ENCODE peak calls at places on chromosomes 6 and 20, in five cellular contexts. R, P, J, L and G are unnamed samples. For H3K36me3, the result is how much of the 10 kb centered on the place peaks cover.

GRCh38 chr6:20931093-20931492 is 396.8 kb downstream of the CDKAL1 start:
- DNase-seq in R (no peak), P (no peak), J (no peak), L (no peak), G (no peak)

GRCh38 chr6:127641905-127642304 is 64.9 kb downstream of the C6orf58 start:
- DNase-seq in R (no peak), P (no peak), J (no peak), L (peak), G (peak)

GRCh38 chr20:7214081-7214740 is 446.7 kb downstream of the BMP2 start:
- DNase-seq in R (no peak), P (no peak), J (no peak), L (no peak), G (no peak)

GRCh38 chr20:33681728-33682353 is 4.3 kb downstream of the E2F1 start:
- DNase-seq in R (no peak), P (no peak), J (no peak), L (no peak), G (no peak)

GRCh38 chr6:103895136-103895535 is 964.6 kb downstream of the HACE1 start:
- DNase-seq in R (no peak), P (no peak), J (no peak), L (no peak), G (no peak)

GRCh38 chr20:50338479-50339195 is 148.0 kb downstream of the CEBPB start:
- DNase-seq in R (no peak), P (no peak), J (no peak), L (no peak), G (no peak)

GRCh38 chr20:24746351-24746685 is 202.8 kb upstream of the CST7 start:
- DNase-seq in R (no peak), P (no peak), J (no peak), L (no peak), G (no peak)

GRCh38 chr6:78808356-78808891 is 58.9 kb upstream of the IRAK1BP1 start:
- DNase-seq in R (no peak), P (no peak), J (no peak), L (no peak), G (no peak)

GRCh38 chr6:112007254-112007653 is 46.6 kb upstream of the CCN6 start:
- DNase-seq in R (no peak), P (no peak), J (no peak), L (no peak), G (no peak)

GRCh38 chr6:167141667-167142432 is 15.9 kb downstream of the GPR31 start:
- DNase-seq in R (no peak), P (peak), J (peak), L (no peak), G (peak)

GRCh38 chr6:110874880-110875547 is 429 bp downstream of the AMD1 start:
- DNase-seq in R (peak), P (no peak), J (peak), L (no peak), G (peak)

GRCh38 chr6:37569999-37570776 is 70.5 kb upstream of the CCDC167 start:
- DNase-seq in R (no peak), P (no peak), J (no peak), L (no peak), G (peak)

GRCh38 chr6:21914121-21914973 is 320.8 kb downstream of the SOX4 start:
- DNase-seq in R (peak), P (peak), J (peak), L (peak), G (no peak)

GRCh38 chr6:48423640-48424365 is 312.8 kb upstream of the PTCHD4 start:
- DNase-seq in R (no peak), P (no peak), J (no peak), L (peak), G (no peak)

GRCh38 chr6:63352587-63353281 is 33.0 kb upstream of the LGSN start:
- DNase-seq in R (no peak), P (peak), J (no peak), L (peak), G (peak)

GRCh38 chr20:63707558-63708300 is at the start of the genes ARFRP1 and ZGPAT:
- DNase-seq in R (peak), P (peak), J (peak), L (peak), G (peak)

GRCh38 chr6:1551236-1551635 is 58.5 kb upstream of the FOXC1 start:
- DNase-seq in R (no peak), P (no peak), J (no peak), L (no peak), G (no peak)

GRCh38 chr6:157825243-157825904 is 2.3 kb downstream of the SNX9 start:
- DNase-seq in R (no peak), P (no peak), J (no peak), L (no peak), G (no peak)

GRCh38 chr20:45592574-45593189 is 13.6 kb upstream of the WFDC8 start:
- DNase-seq in R (no peak), P (no peak), J (no peak), L (peak), G (peak)

GRCh38 chr20:63861981-63862901 is 943 bp downstream of the ABHD16B start:
- DNase-seq in R (no peak), P (no peak), J (no peak), L (no peak), G (no peak)

GRCh38 chr6:138580801-138581200 is 81.5 kb upstream of the NHSL1 start:
- DNase-seq in R (no peak), P (no peak), J (no peak), L (no peak), G (no peak)

GRCh38 chr6:168197636-168198301 is 118.8 kb upstream of the FRMD1 start:
- DNase-seq in R (peak), P (no peak), J (no peak), L (no peak), G (no peak)

GRCh38 chr6:116012966-116013365 is 47.7 kb downstream of the FRK start:
- DNase-seq in R (no peak), P (no peak), J (no peak), L (no peak), G (no peak)

GRCh38 chr6:38387994-38388393 is 251.7 kb downstream of the BTBD9 start:
- DNase-seq in R (no peak), P (peak), J (no peak), L (no peak), G (no peak)

GRCh38 chr6:21740719-21741118 is 147.2 kb downstream of the SOX4 start:
- DNase-seq in R (no peak), P (no peak), J (no peak), L (peak), G (no peak)

GRCh38 chr6:127342296-127342945 is 988 bp downstream of the ECHDC1 start:
- DNase-seq in R (no peak), P (no peak), J (no peak), L (peak), G (peak)

GRCh38 chr20:58810879-58811250 is 39.8 kb downstream of the GNAS-AS1 start:
- DNase-seq in R (no peak), P (no peak), J (no peak), L (no peak), G (no peak)

GRCh38 chr20:43379239-43379917 is 78.3 kb upstream of the SRSF6 start:
- DNase-seq in R (no peak), P (no peak), J (no peak), L (peak), G (no peak)

GRCh38 chr6:25012657-25013056 is 76.9 kb upstream of the RIPOR2 start:
- DNase-seq in R (no peak), P (no peak), J (no peak), L (peak), G (no peak)

GRCh38 chr20:32571566-32571965 is 13.6 kb downstream of the NOL4L start:
- DNase-seq in R (no peak), P (no peak), J (no peak), L (no peak), G (no peak)

GRCh38 chr6:83221886-83222479 is 28.8 kb downstream of the RWDD2A start:
- DNase-seq in R (no peak), P (no peak), J (no peak), L (no peak), G (no peak)

GRCh38 chr20:60718743-60719142 is 533.3 kb upstream of the CDH4 start:
- DNase-seq in R (no peak), P (no peak), J (no peak), L (no peak), G (peak)

GRCh38 chr6:4021862-4022715 is 56.8 kb downstream of the FAM217A start:
- DNase-seq in R (no peak), P (no peak), J (no peak), L (no peak), G (no peak)

GRCh38 chr6:87875781-87876180 is 171.9 kb upstream of the SPACA1 start:
- DNase-seq in R (no peak), P (no peak), J (no peak), L (no peak), G (no peak)

GRCh38 chr6:113858605-113859348 is 1.6 kb downstream of the MARCKS start:
- DNase-seq in R (peak), P (peak), J (peak), L (peak), G (peak)
- H3K27ac ChIP-seq in R (peak), P (peak), J (peak), L (peak), G (peak)

GRCh38 chr6:32169211-32169610 is 4.8 kb downstream of the EGFL8 start:
- DNase-seq in R (no peak), P (no peak), J (no peak), L (no peak), G (no peak)

GRCh38 chr6:32167761-32168262 is 3.4 kb downstream of the EGFL8 start:
- DNase-seq in R (no peak), P (no peak), J (no peak), L (no peak), G (peak)

GRCh38 chr6:32168807-32169206 is 4.4 kb downstream of the EGFL8 start:
- DNase-seq in R (no peak), P (no peak), J (no peak), L (no peak), G (no peak)

GRCh38 chr6:32167154-32167760 is 2.9 kb downstream of the EGFL8 start:
- DNase-seq in R (no peak), P (no peak), J (no peak), L (no peak), G (no peak)

DNA sequence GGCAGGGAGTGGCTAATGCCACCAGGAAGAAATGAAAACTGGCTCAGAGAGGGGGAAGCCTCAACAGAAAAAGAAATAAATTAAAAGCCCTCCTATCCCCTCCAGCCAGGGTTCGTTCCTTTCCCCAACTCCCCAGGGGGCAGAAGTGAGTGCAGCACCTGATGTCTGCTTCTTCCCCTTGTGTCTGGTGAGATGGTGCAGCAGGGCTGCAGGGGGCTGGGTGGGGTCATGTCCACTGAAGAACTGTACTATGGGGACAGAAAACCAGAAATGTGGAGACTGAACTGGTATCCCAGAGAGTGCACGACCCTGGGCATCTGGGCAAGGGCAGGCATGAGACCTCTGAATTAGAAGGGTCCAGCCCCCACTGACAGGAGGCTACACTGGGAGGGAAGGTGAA is 4.0 kb downstream of the EGFL8 start:
- DNase-seq in R (no peak), P (no peak), J (no peak), L (no peak), G (no peak)
- H3K36me3 ChIP-seq in R (under half), P (under half), J (under half), L (under half), G (half or more)

GRCh38 chr6:41757268-41757667 is 10.1 kb upstream of the PGC start:
- DNase-seq in R (no peak), P (no peak), J (no peak), L (no peak), G (peak)
- TF ChIP-seq CTCF in R (no peak), P (no peak), J (no peak), L (no peak), G (no peak)

GRCh38 chr6:42278131-42278853 is 60.6 kb upstream of the MRPS10 start:
- DNase-seq in R (no peak), P (no peak), J (no peak), L (no peak), G (no peak)
- H3K27ac ChIP-seq in R (no peak), P (no peak), J (no peak), L (no peak), G (no peak)

GRCh38 chr6:14798996-14799588 is 446.8 kb upstream of the JARID2 start:
- DNase-seq in R (no peak), P (no peak), J (no peak), L (no peak), G (no peak)
- H3K36me3 ChIP-seq in R (under half), P (under half), J (under half), L (under half), G (under half)